ENCODE peak calls at places on chromosome 21, in nine cellular contexts. D is cardiac fibroblast; P is tibial nerve; Q is ACHN; O is NCI-H2171 treated with DMSO at 0.1 percent for 48 hours; A is stimulated activated effector memory CD8-positive, alpha-beta T cell treated with anti-CD3 and anti-CD28 coated beads, Interleukin-12 subunit alpha, Interleukin-12 subunit beta, amount 100 ng/mL, for 72 hours; V is OCI-M1; L is T-cell; K is naive B cell. N is an unnamed sample.

GRCh38 chr21:27269646-27270045 is 302.8 kb upstream of the ADAMTS5 start:
- DNase-seq in D (peak), P (no peak), Q (peak), O (no peak), A (no peak), V (peak), L (no peak), K (no peak), N (no peak)

GRCh38 chr21:43767980-43768867 is 7.9 kb downstream of the CSTB start:
- DNase-seq in D (peak), P (peak), Q (peak), O (no peak), A (no peak), V (peak), L (no peak), K (no peak), N (no peak)

GRCh38 chr21:32599146-32599925 is 12.8 kb downstream of the CFAP298 start:
- DNase-seq in D (no peak), P (no peak), Q (no peak), O (peak), A (no peak), V (no peak), L (no peak), K (no peak), N (no peak)

GRCh38 chr21:28339403-28339802 is 653.3 kb downstream of the LTN1 start:
- DNase-seq in D (no peak), P (no peak), Q (no peak), O (no peak), A (no peak), V (no peak), L (no peak), K (no peak), N (no peak)

GRCh38 chr21:31142600-31142999 is 104.3 kb upstream of the KRTAP19-8 start:
- DNase-seq in D (no peak), P (no peak), Q (peak), O (peak), A (no peak), V (no peak), L (peak), K (no peak), N (no peak)

GRCh38 chr21:43298546-43299440 is 128.1 kb downstream of the SIK1 start:
- DNase-seq in D (no peak), P (no peak), Q (no peak), O (no peak), A (no peak), V (no peak), L (no peak), K (no peak), N (no peak)

GRCh38 chr21:39712976-39713375 is 32.0 kb upstream of the IGSF5 start:
- DNase-seq in D (no peak), P (no peak), Q (no peak), O (peak), A (no peak), V (no peak), L (no peak), K (no peak), N (no peak)

GRCh38 chr21:35517848-35518247 is 468.7 kb upstream of the RUNX1 start:
- DNase-seq in D (no peak), P (no peak), Q (no peak), O (no peak), A (no peak), V (peak), L (no peak), K (no peak), N (no peak)

GRCh38 chr21:44834951-44835646 is 17.2 kb upstream of the SUMO3 start:
- DNase-seq in D (no peak), P (no peak), Q (no peak), O (no peak), A (no peak), V (no peak), L (no peak), K (no peak), N (no peak)

GRCh38 chr21:35398366-35398982 is 349.4 kb upstream of the RUNX1 start:
- DNase-seq in D (no peak), P (no peak), Q (peak), O (no peak), A (no peak), V (peak), L (no peak), K (no peak), N (no peak)